ENCODE peak calls at places on chromosomes 3 and 15, in five cellular contexts. One of them, this sample, is unnamed.

GRCh38 chr3:138801792-138802191 is 32.9 kb downstream of the PIK3CB start:
- DNase-seq in pancreas: no peak
- DNase-seq in CD8-positive, alpha-beta T cell: no peak
- DNase-seq in IMR-90: no peak
- DNase-seq in Panc1: no peak
- DNase-seq in this sample: no peak

GRCh38 chr15:72835289-72835890 is 51.8 kb upstream of the ADPGK start:
- DNase-seq in CD8-positive, alpha-beta T cell: no peak
- DNase-seq in IMR-90: no peak
- DNase-seq in Panc1: no peak
- DNase-seq in pancreas: no peak
- DNase-seq in this sample: no peak

GRCh38 chr15:63906266-63906584 is 72.5 kb upstream of the HERC1 start:
- DNase-seq in Panc1: no peak
- DNase-seq in pancreas: no peak
- DNase-seq in IMR-90: no peak
- DNase-seq in CD8-positive, alpha-beta T cell: no peak
- DNase-seq in this sample: no peak

GRCh38 chr15:57708047-57708446 is 1.5 kb downstream of the POLR2M start:
- DNase-seq in IMR-90: peak; percentile 64
- DNase-seq in CD8-positive, alpha-beta T cell: no peak
- DNase-seq in Panc1: no peak
- DNase-seq in pancreas: no peak
- DNase-seq in this sample: no peak

GRCh38 chr15:77716632-77717343 is 84.1 kb upstream of the LINGO1 start:
- DNase-seq in Panc1: no peak
- DNase-seq in pancreas: no peak
- DNase-seq in IMR-90: no peak
- DNase-seq in CD8-positive, alpha-beta T cell: no peak
- DNase-seq in this sample: no peak

GRCh38 chr3:20012164-20012563 is at the start of gene PP2D1:
- DNase-seq in Panc1: no peak
- DNase-seq in IMR-90: no peak
- DNase-seq in CD8-positive, alpha-beta T cell: no peak
- DNase-seq in pancreas: no peak
- DNase-seq in this sample: no peak

GRCh38 chr3:57596495-57597239 is 477 bp downstream of the ARF4 start:
- DNase-seq in Panc1: no peak
- DNase-seq in CD8-positive, alpha-beta T cell: peak; percentile 61
- DNase-seq in IMR-90: peak; percentile 91
- DNase-seq in pancreas: peak; percentile 81
- DNase-seq in this sample: peak; percentile 84

GRCh38 chr3:164912916-164913315 is 165.4 kb downstream of the SI start:
- DNase-seq in Panc1: no peak
- DNase-seq in CD8-positive, alpha-beta T cell: no peak
- DNase-seq in IMR-90: no peak
- DNase-seq in pancreas: no peak
- DNase-seq in this sample: no peak

GRCh38 chr3:151278223-151278622 is at the start of gene P2RY14:
- DNase-seq in pancreas: no peak
- DNase-seq in CD8-positive, alpha-beta T cell: no peak
- DNase-seq in IMR-90: no peak
- DNase-seq in Panc1: no peak
- DNase-seq in this sample: no peak

GRCh38 chr3:61565569-61565968 is 4.2 kb downstream of the PTPRG start:
- DNase-seq in Panc1: no peak
- DNase-seq in pancreas: no peak
- DNase-seq in CD8-positive, alpha-beta T cell: no peak
- DNase-seq in IMR-90: peak; percentile 28
- DNase-seq in this sample: no peak

GRCh38 chr3:198079771-198080520 is 119.9 kb downstream of the LMLN start:
- DNase-seq in pancreas: peak; percentile 31
- DNase-seq in IMR-90: peak; percentile 5
- DNase-seq in CD8-positive, alpha-beta T cell: peak; percentile 28
- DNase-seq in Panc1: no peak
- DNase-seq in this sample: no peak

GRCh38 chr15:99385865-99386264 is 134.6 kb downstream of the LRRC28 start:
- DNase-seq in CD8-positive, alpha-beta T cell: no peak
- DNase-seq in Panc1: no peak
- DNase-seq in IMR-90: peak; percentile 52
- DNase-seq in pancreas: no peak
- DNase-seq in this sample: no peak

GRCh38 chr3:45366305-45366704 is 22.1 kb upstream of the LARS2 start:
- DNase-seq in IMR-90: peak; percentile 33
- DNase-seq in pancreas: no peak
- DNase-seq in CD8-positive, alpha-beta T cell: no peak
- DNase-seq in Panc1: no peak
- DNase-seq in this sample: no peak

GRCh38 chr3:45119824-45120614 is 26.2 kb downstream of the CDCP1 start:
- DNase-seq in Panc1: no peak
- DNase-seq in CD8-positive, alpha-beta T cell: no peak
- DNase-seq in IMR-90: peak; percentile 36
- DNase-seq in pancreas: no peak
- DNase-seq in this sample: no peak

GRCh38 chr3:138509586-138509985 is 75.2 kb downstream of the ESYT3 start:
- DNase-seq in CD8-positive, alpha-beta T cell: no peak
- DNase-seq in pancreas: no peak
- DNase-seq in Panc1: no peak
- DNase-seq in IMR-90: peak; percentile 68
- DNase-seq in this sample: no peak

GRCh38 chr15:95737051-95737450 is 593.4 kb upstream of the NR2F2 start:
- DNase-seq in pancreas: no peak
- DNase-seq in IMR-90: no peak
- DNase-seq in CD8-positive, alpha-beta T cell: no peak
- DNase-seq in Panc1: no peak
- DNase-seq in this sample: no peak

GRCh38 chr15:92454525-92455105 is 60.9 kb downstream of the ST8SIA2 start:
- DNase-seq in pancreas: no peak
- DNase-seq in Panc1: no peak
- DNase-seq in CD8-positive, alpha-beta T cell: no peak
- DNase-seq in IMR-90: no peak
- DNase-seq in this sample: no peak

GRCh38 chr3:183984749-183985729 is 32.6 kb downstream of the ABCC5 start:
- DNase-seq in CD8-positive, alpha-beta T cell: no peak
- DNase-seq in IMR-90: no peak
- DNase-seq in pancreas: no peak
- DNase-seq in Panc1: no peak
- DNase-seq in this sample: no peak

GRCh38 chr3:61932499-61932898 is 371.1 kb downstream of the PTPRG start:
- DNase-seq in Panc1: no peak
- DNase-seq in IMR-90: no peak
- DNase-seq in CD8-positive, alpha-beta T cell: no peak
- DNase-seq in pancreas: no peak
- DNase-seq in this sample: no peak

GRCh38 chr15:62165029-62165792 is at the start of gene C2CD4B:
- DNase-seq in Panc1: no peak
- DNase-seq in pancreas: peak; percentile 96
- DNase-seq in CD8-positive, alpha-beta T cell: no peak
- DNase-seq in IMR-90: no peak
- DNase-seq in this sample: peak; percentile 62

GRCh38 chr3:132209860-132210259 is 107.3 kb upstream of the ACP3 start:
- DNase-seq in pancreas: no peak
- DNase-seq in IMR-90: no peak
- DNase-seq in Panc1: no peak
- DNase-seq in CD8-positive, alpha-beta T cell: no peak
- DNase-seq in this sample: no peak

GRCh38 chr3:122406198-122406597 is 9.7 kb downstream of the WDR5B start:
- DNase-seq in Panc1: no peak
- DNase-seq in CD8-positive, alpha-beta T cell: no peak
- DNase-seq in IMR-90: no peak
- DNase-seq in pancreas: no peak
- DNase-seq in this sample: no peak

GRCh38 chr3:126549861-126550487 is 8.8 kb downstream of the C3orf22 start:
- DNase-seq in CD8-positive, alpha-beta T cell: no peak
- DNase-seq in Panc1: no peak
- DNase-seq in pancreas: no peak
- DNase-seq in IMR-90: no peak
- DNase-seq in this sample: no peak

GRCh38 chr3:128385080-128385832 is 81.4 kb downstream of the DNAJB8 start:
- DNase-seq in pancreas: peak; percentile 80
- DNase-seq in Panc1: no peak
- DNase-seq in CD8-positive, alpha-beta T cell: no peak
- DNase-seq in IMR-90: peak; percentile 73
- DNase-seq in this sample: peak; percentile 58

GRCh38 chr15:45648521-45649200 is 13.8 kb downstream of the SQOR start:
- DNase-seq in CD8-positive, alpha-beta T cell: no peak
- DNase-seq in pancreas: peak; percentile 57
- DNase-seq in IMR-90: peak; percentile 86
- DNase-seq in Panc1: no peak
- DNase-seq in this sample: peak; percentile 56

GRCh38 chr3:100440895-100441294 is 39.6 kb downstream of the LNP1 start:
- DNase-seq in IMR-90: no peak
- DNase-seq in pancreas: no peak
- DNase-seq in Panc1: no peak
- DNase-seq in CD8-positive, alpha-beta T cell: no peak
- DNase-seq in this sample: no peak

GRCh38 chr3:23421811-23422510 is 218.8 kb downstream of the UBE2E2 start:
- DNase-seq in Panc1: no peak
- DNase-seq in IMR-90: peak; percentile 21
- DNase-seq in pancreas: no peak
- DNase-seq in CD8-positive, alpha-beta T cell: no peak
- DNase-seq in this sample: no peak

GRCh38 chr3:151011427-151011826 is 38.9 kb upstream of the CLRN1 start:
- DNase-seq in IMR-90: peak; percentile 21
- DNase-seq in pancreas: no peak
- DNase-seq in Panc1: no peak
- DNase-seq in CD8-positive, alpha-beta T cell: no peak
- DNase-seq in this sample: no peak

GRCh38 chr3:66490214-66490613 is 10.6 kb downstream of the LRIG1 start:
- DNase-seq in pancreas: no peak
- DNase-seq in IMR-90: peak; percentile 87
- DNase-seq in CD8-positive, alpha-beta T cell: no peak
- DNase-seq in Panc1: no peak
- DNase-seq in this sample: peak; percentile 46

GRCh38 chr15:74430510-74430951 is 3.2 kb downstream of the SEMA7A start:
- DNase-seq in pancreas: no peak
- DNase-seq in Panc1: no peak
- DNase-seq in IMR-90: no peak
- DNase-seq in CD8-positive, alpha-beta T cell: no peak
- DNase-seq in this sample: no peak
- H3K4me3 ChIP-seq in pancreas: no peak overlapping the region
- H3K4me3 ChIP-seq in Panc1: no peak overlapping the region
- H3K4me3 ChIP-seq in IMR-90: no peak overlapping the region
- H3K4me3 ChIP-seq in CD8-positive, alpha-beta T cell: no peak overlapping the region
- H3K4me3 ChIP-seq in this sample: no peak overlapping the region

GRCh38 chr15:85530079-85530478 is 149.7 kb downstream of the AKAP13 start:
- DNase-seq in Panc1: no peak
- DNase-seq in pancreas: no peak
- DNase-seq in CD8-positive, alpha-beta T cell: no peak
- DNase-seq in IMR-90: no peak
- DNase-seq in this sample: no peak

GRCh38 chr15:85532689-85533088 is 152.3 kb downstream of the AKAP13 start:
- DNase-seq in CD8-positive, alpha-beta T cell: no peak
- DNase-seq in pancreas: peak; percentile 46
- DNase-seq in IMR-90: no peak
- DNase-seq in Panc1: no peak
- DNase-seq in this sample: no peak

GRCh38 chr15:85533949-85534543 is 153.6 kb downstream of the AKAP13 start:
- DNase-seq in IMR-90: no peak
- DNase-seq in CD8-positive, alpha-beta T cell: no peak
- DNase-seq in Panc1: no peak
- DNase-seq in pancreas: no peak
- DNase-seq in this sample: no peak

GRCh38 chr15:85527907-85528306 is 147.5 kb downstream of the AKAP13 start:
- DNase-seq in CD8-positive, alpha-beta T cell: no peak
- DNase-seq in Panc1: no peak
- DNase-seq in pancreas: no peak
- DNase-seq in IMR-90: peak; percentile 90
- DNase-seq in this sample: peak; percentile 44

DNA sequence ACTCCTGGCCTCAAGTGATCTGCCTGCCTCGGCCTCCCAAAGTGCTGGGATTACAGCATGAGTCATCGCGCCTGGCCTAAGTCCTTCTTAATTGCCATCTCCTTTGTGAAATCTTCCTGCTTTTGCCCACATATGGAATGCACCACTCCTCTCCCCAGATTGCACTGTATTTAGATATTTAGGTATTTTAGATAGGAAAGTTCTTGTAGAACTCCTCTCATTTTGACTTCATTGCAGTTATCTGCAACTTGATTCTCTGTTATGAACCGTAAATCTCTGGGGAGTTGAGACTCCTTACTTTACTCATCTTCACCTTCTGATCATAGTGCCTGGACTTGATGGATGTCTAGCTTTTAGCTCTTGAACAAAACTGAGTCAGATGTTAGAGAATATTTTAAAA is 150.7 kb downstream of the AKAP13 start:
- DNase-seq in CD8-positive, alpha-beta T cell: no peak
- DNase-seq in pancreas: no peak
- DNase-seq in IMR-90: peak; percentile 80
- DNase-seq in Panc1: no peak
- DNase-seq in this sample: no peak
- H3K4me1 ChIP-seq in CD8-positive, alpha-beta T cell: peaks cover 24% of the 10 kb centered on the region
- H3K4me1 ChIP-seq in pancreas: peaks cover 42% of the 10 kb centered on the region
- H3K4me1 ChIP-seq in IMR-90: peaks cover 10% of the 10 kb centered on the region
- H3K4me1 ChIP-seq in Panc1: no peaks in the 10 kb centered on the region
- H3K4me1 ChIP-seq in this sample: no peaks in the 10 kb centered on the region

DNA sequence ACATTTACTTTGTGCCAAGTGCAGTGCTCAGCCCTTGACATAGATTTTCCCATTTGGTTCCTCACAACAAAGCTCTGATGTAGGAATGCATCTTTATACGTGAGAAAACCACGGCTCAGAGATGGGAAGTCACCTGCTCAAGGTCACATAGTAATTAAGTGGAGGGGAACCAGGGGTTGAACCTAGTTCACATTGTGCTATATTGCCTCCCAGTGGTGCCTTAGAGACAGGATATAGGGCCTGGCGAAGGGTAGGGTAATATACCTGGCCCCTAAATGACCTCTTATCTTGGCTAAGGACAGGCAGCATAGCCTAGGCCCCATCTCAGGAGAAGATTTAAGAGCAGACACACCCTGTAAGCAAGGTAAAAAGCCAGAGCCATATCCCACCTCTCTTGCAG is 71.5 kb downstream of the FOXP1 start:
- DNase-seq in Panc1: no peak
- DNase-seq in IMR-90: no peak
- DNase-seq in CD8-positive, alpha-beta T cell: peak; percentile 54
- DNase-seq in pancreas: no peak
- DNase-seq in this sample: no peak
- TF ChIP-seq CTCF in Panc1: no peak
- TF ChIP-seq CTCF in IMR-90: no peak
- TF ChIP-seq CTCF in CD8-positive, alpha-beta T cell: peak; percentile 67
- TF ChIP-seq CTCF in pancreas: no peak
- TF ChIP-seq CTCF in this sample: no peak

GRCh38 chr3:53193466-53194217 is 32.6 kb downstream of the PRKCD start:
- DNase-seq in IMR-90: no peak
- DNase-seq in pancreas: no peak
- DNase-seq in Panc1: no peak
- DNase-seq in CD8-positive, alpha-beta T cell: no peak
- DNase-seq in this sample: no peak

GRCh38 chr3:53191836-53192480 is 30.9 kb downstream of the PRKCD start:
- DNase-seq in CD8-positive, alpha-beta T cell: no peak
- DNase-seq in Panc1: no peak
- DNase-seq in IMR-90: no peak
- DNase-seq in pancreas: peak; percentile 61
- DNase-seq in this sample: no peak

GRCh38 chr3:53194218-53195065 is 33.4 kb downstream of the PRKCD start:
- DNase-seq in Panc1: no peak
- DNase-seq in pancreas: peak; percentile 61
- DNase-seq in CD8-positive, alpha-beta T cell: no peak
- DNase-seq in IMR-90: peak; percentile 39
- DNase-seq in this sample: no peak

GRCh38 chr3:53190659-53191058 is 29.6 kb downstream of the PRKCD start:
- DNase-seq in CD8-positive, alpha-beta T cell: no peak
- DNase-seq in Panc1: no peak
- DNase-seq in pancreas: no peak
- DNase-seq in IMR-90: no peak
- DNase-seq in this sample: no peak

GRCh38 chr3:53192608-53193007 is 31.6 kb downstream of the PRKCD start:
- DNase-seq in pancreas: peak; percentile 69
- DNase-seq in Panc1: no peak
- DNase-seq in IMR-90: no peak
- DNase-seq in CD8-positive, alpha-beta T cell: no peak
- DNase-seq in this sample: no peak
- H3K4me3 ChIP-seq in pancreas: no peak overlapping the region
- H3K4me3 ChIP-seq in Panc1: no peak overlapping the region
- H3K4me3 ChIP-seq in IMR-90: no peak overlapping the region
- H3K4me3 ChIP-seq in CD8-positive, alpha-beta T cell: no peak overlapping the region
- H3K4me3 ChIP-seq in this sample: no peak overlapping the region